ENCODE peak calls at places on chromosomes 4 and X, in ten cellular contexts. One of them, this sample, is unnamed. For H3K4me1, the result is how much of the 10 kb centered on the place peaks cover.

GRCh38 chr4:1206299-1207156 is 34.1 kb upstream of the SPON2 start:
- DNase-seq in upper lobe of left lung: peak
- DNase-seq in stomach: no peak
- DNase-seq in ovary: no peak
- DNase-seq in transverse colon: peak
- DNase-seq in tibial nerve: peak
- DNase-seq in SK-N-SH: no peak
- DNase-seq in GM12878: no peak
- DNase-seq in sigmoid colon: peak
- DNase-seq in A549: no peak
- DNase-seq in this sample: no peak

GRCh38 chr4:150579591-150580234 is 2.2 kb upstream of the MAB21L2 start:
- DNase-seq in upper lobe of left lung: no peak
- DNase-seq in stomach: no peak
- DNase-seq in ovary: no peak
- DNase-seq in transverse colon: no peak
- DNase-seq in tibial nerve: no peak
- DNase-seq in SK-N-SH: peak
- DNase-seq in GM12878: no peak
- DNase-seq in sigmoid colon: peak
- DNase-seq in A549: no peak
- DNase-seq in this sample: peak

GRCh38 chr4:52957791-52958190 is 95.7 kb downstream of the RASL11B start:
- DNase-seq in upper lobe of left lung: no peak
- DNase-seq in stomach: no peak
- DNase-seq in ovary: no peak
- DNase-seq in transverse colon: no peak
- DNase-seq in tibial nerve: no peak
- DNase-seq in SK-N-SH: no peak
- DNase-seq in GM12878: no peak
- DNase-seq in sigmoid colon: no peak
- DNase-seq in A549: no peak
- DNase-seq in this sample: no peak

GRCh38 chrX:38277136-38277535 is 50.2 kb downstream of the RPGR start:
- DNase-seq in upper lobe of left lung: no peak
- DNase-seq in stomach: no peak
- DNase-seq in ovary: no peak
- DNase-seq in transverse colon: no peak
- DNase-seq in tibial nerve: no peak
- DNase-seq in SK-N-SH: no peak
- DNase-seq in GM12878: no peak
- DNase-seq in sigmoid colon: no peak
- DNase-seq in A549: no peak
- DNase-seq in this sample: no peak

GRCh38 chr4:140718240-140718639 is 37.9 kb downstream of the TBC1D9 start:
- DNase-seq in upper lobe of left lung: no peak
- DNase-seq in stomach: no peak
- DNase-seq in ovary: no peak
- DNase-seq in transverse colon: no peak
- DNase-seq in tibial nerve: no peak
- DNase-seq in SK-N-SH: no peak
- DNase-seq in GM12878: no peak
- DNase-seq in sigmoid colon: no peak
- DNase-seq in A549: no peak
- DNase-seq in this sample: no peak

GRCh38 chr4:149836546-149836945 is 20.9 kb upstream of the IQCM start:
- DNase-seq in upper lobe of left lung: no peak
- DNase-seq in stomach: no peak
- DNase-seq in ovary: no peak
- DNase-seq in transverse colon: no peak
- DNase-seq in tibial nerve: no peak
- DNase-seq in SK-N-SH: no peak
- DNase-seq in GM12878: no peak
- DNase-seq in sigmoid colon: no peak
- DNase-seq in A549: no peak
- DNase-seq in this sample: no peak

GRCh38 chr4:153294631-153295030 is 49.9 kb upstream of the MND1 start:
- DNase-seq in upper lobe of left lung: no peak
- DNase-seq in stomach: no peak
- DNase-seq in ovary: no peak
- DNase-seq in transverse colon: no peak
- DNase-seq in tibial nerve: no peak
- DNase-seq in SK-N-SH: no peak
- DNase-seq in GM12878: no peak
- DNase-seq in sigmoid colon: no peak
- DNase-seq in A549: no peak
- DNase-seq in this sample: no peak

GRCh38 chr4:111632752-111633151 is 512.5 kb upstream of the FAM241A start:
- DNase-seq in upper lobe of left lung: no peak
- DNase-seq in stomach: no peak
- DNase-seq in ovary: no peak
- DNase-seq in transverse colon: no peak
- DNase-seq in tibial nerve: no peak
- DNase-seq in SK-N-SH: no peak
- DNase-seq in GM12878: no peak
- DNase-seq in sigmoid colon: no peak
- DNase-seq in A549: no peak
- DNase-seq in this sample: no peak

GRCh38 chr4:40307627-40308497 is 27.3 kb upstream of the CHRNA9 start:
- DNase-seq in upper lobe of left lung: peak
- DNase-seq in stomach: peak
- DNase-seq in ovary: no peak
- DNase-seq in transverse colon: peak
- DNase-seq in tibial nerve: no peak
- DNase-seq in SK-N-SH: no peak
- DNase-seq in GM12878: peak
- DNase-seq in sigmoid colon: peak
- DNase-seq in A549: no peak
- DNase-seq in this sample: no peak
- H3K4me1 ChIP-seq in upper lobe of left lung: under half
- H3K4me1 ChIP-seq in stomach: under half
- H3K4me1 ChIP-seq in ovary: under half
- H3K4me1 ChIP-seq in transverse colon: under half
- H3K4me1 ChIP-seq in tibial nerve: under half
- H3K4me1 ChIP-seq in SK-N-SH: under half
- H3K4me1 ChIP-seq in GM12878: half or more
- H3K4me1 ChIP-seq in sigmoid colon: under half
- H3K4me1 ChIP-seq in A549: under half
- H3K4me1 ChIP-seq in this sample: under half

GRCh38 chrX:17030092-17030491 is 83.6 kb downstream of the REPS2 start:
- DNase-seq in upper lobe of left lung: no peak
- DNase-seq in stomach: no peak
- DNase-seq in ovary: no peak
- DNase-seq in transverse colon: no peak
- DNase-seq in tibial nerve: no peak
- DNase-seq in SK-N-SH: no peak
- DNase-seq in GM12878: no peak
- DNase-seq in sigmoid colon: no peak
- DNase-seq in A549: no peak
- DNase-seq in this sample: no peak

GRCh38 chrX:17027931-17028330 is 81.5 kb downstream of the REPS2 start:
- DNase-seq in upper lobe of left lung: no peak
- DNase-seq in stomach: no peak
- DNase-seq in ovary: no peak
- DNase-seq in transverse colon: no peak
- DNase-seq in tibial nerve: no peak
- DNase-seq in SK-N-SH: no peak
- DNase-seq in GM12878: no peak
- DNase-seq in sigmoid colon: no peak
- DNase-seq in A549: no peak
- DNase-seq in this sample: no peak

GRCh38 chrX:17025903-17026302 is 79.4 kb downstream of the REPS2 start:
- DNase-seq in upper lobe of left lung: no peak
- DNase-seq in stomach: no peak
- DNase-seq in ovary: no peak
- DNase-seq in transverse colon: no peak
- DNase-seq in tibial nerve: no peak
- DNase-seq in SK-N-SH: no peak
- DNase-seq in GM12878: no peak
- DNase-seq in sigmoid colon: no peak
- DNase-seq in A549: no peak
- DNase-seq in this sample: no peak

GRCh38 chrX:17030580-17031285 is 84.3 kb downstream of the REPS2 start:
- DNase-seq in upper lobe of left lung: no peak
- DNase-seq in stomach: no peak
- DNase-seq in ovary: no peak
- DNase-seq in transverse colon: no peak
- DNase-seq in tibial nerve: no peak
- DNase-seq in SK-N-SH: no peak
- DNase-seq in GM12878: no peak
- DNase-seq in sigmoid colon: no peak
- DNase-seq in A549: no peak
- DNase-seq in this sample: no peak

DNA sequence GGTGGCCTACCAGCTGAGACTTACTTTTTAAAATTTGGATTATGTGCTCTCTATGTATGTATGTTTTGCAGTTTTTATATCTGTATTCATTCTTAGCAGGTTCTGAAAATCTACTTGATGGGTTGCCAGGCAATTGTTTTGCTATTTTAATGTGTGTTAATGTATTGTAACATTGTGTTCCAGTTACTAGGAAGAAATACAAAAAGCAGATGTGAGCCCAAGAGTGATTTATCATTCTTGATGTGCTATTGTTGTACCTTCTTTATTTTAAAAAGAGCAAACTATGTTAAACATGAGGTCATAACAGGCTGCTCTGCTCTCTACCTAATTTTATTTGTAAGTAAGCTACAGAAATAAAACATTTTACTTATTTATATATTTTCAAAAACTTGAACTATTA is 81.9 kb downstream of the REPS2 start:
- DNase-seq in upper lobe of left lung: no peak
- DNase-seq in stomach: no peak
- DNase-seq in ovary: no peak
- DNase-seq in transverse colon: no peak
- DNase-seq in tibial nerve: no peak
- DNase-seq in SK-N-SH: no peak
- DNase-seq in GM12878: no peak
- DNase-seq in sigmoid colon: no peak
- DNase-seq in A549: no peak
- DNase-seq in this sample: no peak
- TF ChIP-seq CTCF in upper lobe of left lung: no peak
- TF ChIP-seq CTCF in stomach: no peak
- TF ChIP-seq CTCF in ovary: no peak
- TF ChIP-seq CTCF in transverse colon: no peak
- TF ChIP-seq CTCF in tibial nerve: no peak
- TF ChIP-seq CTCF in SK-N-SH: no peak
- TF ChIP-seq CTCF in GM12878: no peak
- TF ChIP-seq CTCF in sigmoid colon: no peak
- TF ChIP-seq CTCF in A549: no peak
- TF ChIP-seq CTCF in this sample: no peak

GRCh38 chr4:8772499-8773123 is 99.0 kb downstream of the HMX1 start:
- DNase-seq in upper lobe of left lung: no peak
- DNase-seq in stomach: no peak
- DNase-seq in ovary: no peak
- DNase-seq in transverse colon: no peak
- DNase-seq in tibial nerve: no peak
- DNase-seq in SK-N-SH: no peak
- DNase-seq in GM12878: no peak
- DNase-seq in sigmoid colon: peak
- DNase-seq in A549: no peak
- DNase-seq in this sample: peak

GRCh38 chr4:8771258-8771590 is 100.4 kb downstream of the HMX1 start:
- DNase-seq in upper lobe of left lung: no peak
- DNase-seq in stomach: no peak
- DNase-seq in ovary: no peak
- DNase-seq in transverse colon: no peak
- DNase-seq in tibial nerve: no peak
- DNase-seq in SK-N-SH: peak
- DNase-seq in GM12878: no peak
- DNase-seq in sigmoid colon: peak
- DNase-seq in A549: no peak
- DNase-seq in this sample: peak

GRCh38 chr4:8771666-8772065 is 100.0 kb downstream of the HMX1 start:
- DNase-seq in upper lobe of left lung: no peak
- DNase-seq in stomach: no peak
- DNase-seq in ovary: no peak
- DNase-seq in transverse colon: no peak
- DNase-seq in tibial nerve: no peak
- DNase-seq in SK-N-SH: no peak
- DNase-seq in GM12878: no peak
- DNase-seq in sigmoid colon: peak
- DNase-seq in A549: no peak
- DNase-seq in this sample: peak

GRCh38 chr4:8769645-8770517 is 101.8 kb downstream of the HMX1 start:
- DNase-seq in upper lobe of left lung: no peak
- DNase-seq in stomach: no peak
- DNase-seq in ovary: no peak
- DNase-seq in transverse colon: no peak
- DNase-seq in tibial nerve: no peak
- DNase-seq in SK-N-SH: no peak
- DNase-seq in GM12878: no peak
- DNase-seq in sigmoid colon: peak
- DNase-seq in A549: no peak
- DNase-seq in this sample: no peak

GRCh38 chr4:8770518-8771257 is 101.0 kb downstream of the HMX1 start:
- DNase-seq in upper lobe of left lung: no peak
- DNase-seq in stomach: no peak
- DNase-seq in ovary: no peak
- DNase-seq in transverse colon: no peak
- DNase-seq in tibial nerve: no peak
- DNase-seq in SK-N-SH: no peak
- DNase-seq in GM12878: no peak
- DNase-seq in sigmoid colon: peak
- DNase-seq in A549: no peak
- DNase-seq in this sample: no peak
- TF ChIP-seq EP300 in upper lobe of left lung: no peak
- TF ChIP-seq EP300 in stomach: no peak
- TF ChIP-seq EP300 in ovary: no peak
- TF ChIP-seq EP300 in transverse colon: no peak
- TF ChIP-seq EP300 in tibial nerve: no peak
- TF ChIP-seq EP300 in SK-N-SH: no peak
- TF ChIP-seq EP300 in GM12878: no peak
- TF ChIP-seq EP300 in sigmoid colon: no peak
- TF ChIP-seq EP300 in A549: no peak
- TF ChIP-seq EP300 in this sample: no peak

GRCh38 chrX:72127332-72127731 is 4.4 kb downstream of the RTL5 start:
- DNase-seq in upper lobe of left lung: peak
- DNase-seq in stomach: no peak
- DNase-seq in ovary: no peak
- DNase-seq in transverse colon: no peak
- DNase-seq in tibial nerve: no peak
- DNase-seq in SK-N-SH: no peak
- DNase-seq in GM12878: no peak
- DNase-seq in sigmoid colon: no peak
- DNase-seq in A549: no peak
- DNase-seq in this sample: no peak

GRCh38 chrX:72126539-72127140 is 5.1 kb downstream of the RTL5 start:
- DNase-seq in upper lobe of left lung: peak
- DNase-seq in stomach: peak
- DNase-seq in ovary: peak
- DNase-seq in transverse colon: peak
- DNase-seq in tibial nerve: peak
- DNase-seq in SK-N-SH: peak
- DNase-seq in GM12878: no peak
- DNase-seq in sigmoid colon: peak
- DNase-seq in A549: peak
- DNase-seq in this sample: peak

GRCh38 chrX:72125331-72126047 is 6.2 kb downstream of the RTL5 start:
- DNase-seq in upper lobe of left lung: peak
- DNase-seq in stomach: no peak
- DNase-seq in ovary: no peak
- DNase-seq in transverse colon: no peak
- DNase-seq in tibial nerve: no peak
- DNase-seq in SK-N-SH: no peak
- DNase-seq in GM12878: no peak
- DNase-seq in sigmoid colon: no peak
- DNase-seq in A549: no peak
- DNase-seq in this sample: no peak

GRCh38 chrX:72124540-72125201 is 7.0 kb downstream of the RTL5 start:
- DNase-seq in upper lobe of left lung: peak
- DNase-seq in stomach: no peak
- DNase-seq in ovary: no peak
- DNase-seq in transverse colon: no peak
- DNase-seq in tibial nerve: no peak
- DNase-seq in SK-N-SH: no peak
- DNase-seq in GM12878: no peak
- DNase-seq in sigmoid colon: peak
- DNase-seq in A549: no peak
- DNase-seq in this sample: no peak

DNA sequence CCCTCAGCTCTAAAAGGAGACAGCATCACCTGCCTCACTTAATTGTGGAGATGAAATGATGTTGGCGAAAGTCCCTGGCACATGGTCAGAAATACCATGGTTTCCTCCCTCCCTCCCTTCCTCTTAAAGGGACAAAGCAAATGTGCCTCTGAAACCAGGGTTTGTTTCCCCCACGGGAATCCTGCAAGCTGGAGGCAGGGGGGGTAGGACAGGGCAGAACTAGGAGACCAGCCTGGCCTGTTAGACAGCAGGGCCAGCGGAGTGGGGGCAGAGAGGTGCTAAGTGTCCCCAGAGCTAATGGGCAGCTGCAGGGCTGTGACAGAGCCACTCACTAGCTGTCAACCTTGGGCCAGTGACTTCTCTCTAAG is 5.7 kb downstream of the RTL5 start:
- DNase-seq in upper lobe of left lung: peak
- DNase-seq in stomach: no peak
- DNase-seq in ovary: no peak
- DNase-seq in transverse colon: no peak
- DNase-seq in tibial nerve: no peak
- DNase-seq in SK-N-SH: peak
- DNase-seq in GM12878: no peak
- DNase-seq in sigmoid colon: no peak
- DNase-seq in A549: no peak
- DNase-seq in this sample: no peak
- H3K4me1 ChIP-seq in upper lobe of left lung: half or more
- H3K4me1 ChIP-seq in stomach: under half
- H3K4me1 ChIP-seq in ovary: under half
- H3K4me1 ChIP-seq in transverse colon: under half
- H3K4me1 ChIP-seq in tibial nerve: under half
- H3K4me1 ChIP-seq in SK-N-SH: under half
- H3K4me1 ChIP-seq in GM12878: under half
- H3K4me1 ChIP-seq in sigmoid colon: under half
- H3K4me1 ChIP-seq in A549: under half
- H3K4me1 ChIP-seq in this sample: half or more

This sample was measured in suprapubic skin.